ENCODE peak calls at places on chromosomes 7 and 10, in five cellular contexts. A, B, C, R and F are unnamed samples.

GRCh38 chr7:157963526-157963925 is 624.1 kb downstream of the PTPRN2 start:
- DNase-seq in C (no peak), B (no peak), R (no peak), A (no peak), F (no peak)

GRCh38 chr7:149495785-149496641 is 1.6 kb downstream of the ZNF746 start:
- DNase-seq in C (no peak), A (peak), B (no peak), R (peak), F (peak)

GRCh38 chr7:28739826-28740225 is 218.3 kb downstream of the TRIL start:
- DNase-seq in B (no peak), R (no peak), A (no peak), C (no peak), F (no peak)

GRCh38 chr7:40945788-40946187 is 757.1 kb downstream of the INHBA start:
- DNase-seq in B (no peak), A (no peak), R (no peak), C (no peak), F (no peak)

GRCh38 chr10:70477661-70478162 is 855 bp upstream of the PALD1 start:
- DNase-seq in A (peak), C (peak), B (peak), R (no peak), F (no peak)

GRCh38 chr10:35191523-35191922 is 64.9 kb downstream of the CREM start:
- DNase-seq in R (peak), C (no peak), A (no peak), B (no peak), F (no peak)

GRCh38 chr10:113041324-113041723 is 91.3 kb downstream of the TCF7L2 start:
- DNase-seq in R (no peak), B (no peak), A (no peak), C (no peak), F (no peak)

GRCh38 chr10:114140036-114140435 is 34.0 kb downstream of the CCDC186 start:
- DNase-seq in B (no peak), R (no peak), C (no peak), A (no peak), F (no peak)